ENCODE peak calls at places on chromosomes 5 and 9, in five cellular contexts. C, V, Z, W and P are unnamed samples. For H3K36me3 and H3K4me1, the result is how much of the 10 kb centered on the place peaks cover.

GRCh38 chr9:133642708-133643361 is 6.7 kb downstream of the DBH start:
- DNase-seq in Z (no peak), C (no peak), V (no peak), W (no peak), P (no peak)

GRCh38 chr5:137328418-137328937 is 170.6 kb downstream of the SPOCK1 start:
- DNase-seq in C (no peak), W (no peak), Z (no peak), V (no peak), P (no peak)

GRCh38 chr5:152142845-152143469 is 218.3 kb upstream of the GLRA1 start:
- DNase-seq in C (peak), W (peak), V (peak), Z (peak), P (peak)

GRCh38 chr5:50325237-50325832 is 115.8 kb downstream of the EMB start:
- DNase-seq in Z (peak), W (no peak), V (peak), C (no peak), P (no peak)

GRCh38 chr9:18972675-18973074 is 60.3 kb downstream of the SAXO1 start:
- DNase-seq in Z (no peak), C (no peak), W (no peak), V (no peak), P (no peak)

GRCh38 chr5:177309351-177310191 is 2.1 kb downstream of the MXD3 start:
- DNase-seq in Z (peak), C (peak), W (peak), V (peak), P (peak)

GRCh38 chr9:138097501-138097991 is 220.0 kb downstream of the CACNA1B start:
- DNase-seq in Z (no peak), V (no peak), W (peak), C (no peak), P (peak)

GRCh38 chr5:79932510-79933504 is 58.3 kb downstream of the MTX3 start:
- DNase-seq in V (no peak), Z (no peak), W (no peak), C (no peak), P (no peak)

GRCh38 chr5:116574682-116575634 is at the start of gene SEMA6A:
- DNase-seq in W (peak), V (peak), Z (peak), C (peak), P (peak)

GRCh38 chr5:177116631-177117373 is 16.8 kb upstream of the NSD1 start:
- DNase-seq in V (peak), Z (no peak), C (peak), W (peak), P (peak)

GRCh38 chr5:167708449-167708848 is 583.0 kb upstream of the WWC1 start:
- DNase-seq in V (no peak), C (no peak), W (no peak), Z (no peak), P (no peak)

GRCh38 chr9:117076571-117077300 is 338.1 kb downstream of the ASTN2 start:
- DNase-seq in C (no peak), V (no peak), W (no peak), Z (no peak), P (no peak)

GRCh38 chr9:36995927-36996471 is 38.1 kb downstream of the PAX5 start:
- DNase-seq in C (peak), W (peak), Z (peak), V (peak), P (peak)

GRCh38 chr5:173093597-173093996 is 37.4 kb downstream of the CREBRF start:
- DNase-seq in W (no peak), V (peak), Z (no peak), C (peak), P (no peak)

GRCh38 chr5:60945760-60946253 is 802 bp downstream of the NDUFAF2 start:
- DNase-seq in Z (peak), V (peak), C (no peak), W (no peak), P (peak)

GRCh38 chr5:6759401-6759800 is 46.2 kb downstream of the TENT4A start:
- DNase-seq in W (no peak), C (no peak), Z (no peak), V (peak), P (no peak)

GRCh38 chr9:14156046-14156445 is 157.9 kb downstream of the NFIB start:
- DNase-seq in W (no peak), V (no peak), C (no peak), Z (peak), P (no peak)

GRCh38 chr9:76621011-76621410 is 143.2 kb upstream of the PCA3 start:
- DNase-seq in V (no peak), W (no peak), C (no peak), Z (no peak), P (no peak)

GRCh38 chr5:60102961-60103683 is 209.6 kb upstream of the PDE4D start:
- DNase-seq in W (no peak), Z (no peak), V (no peak), C (no peak), P (no peak)

GRCh38 chr9:93678199-93679019 is 102.0 kb downstream of the PHF2 start:
- DNase-seq in V (no peak), Z (no peak), C (no peak), W (peak), P (peak)

GRCh38 chr5:176545737-176546509 is 3.2 kb upstream of the CDHR2 start:
- DNase-seq in Z (no peak), C (peak), V (no peak), W (no peak), P (no peak)

DNA sequence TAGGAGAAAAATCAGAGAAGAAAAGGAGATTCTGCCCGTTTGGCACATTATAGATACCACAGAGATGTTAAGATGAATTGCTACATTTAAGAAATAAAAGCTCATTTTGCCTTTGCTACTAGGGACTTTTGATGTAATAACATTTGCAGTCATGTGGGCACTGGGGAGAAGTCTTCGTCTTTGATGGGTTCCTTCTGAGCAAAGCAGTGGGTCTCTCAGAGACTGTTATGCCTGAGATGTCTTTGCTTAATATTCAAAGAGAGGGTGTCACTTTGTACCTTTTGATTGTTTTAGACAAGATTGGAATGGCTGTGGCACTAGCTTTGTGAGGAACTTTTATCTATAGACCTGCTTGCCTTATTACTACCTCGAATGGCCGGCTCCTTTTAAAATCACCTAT is 25.0 kb downstream of the SLC25A25 start:
- DNase-seq in V (no peak), W (no peak), Z (no peak), C (no peak), P (no peak)
- H3K4me3 ChIP-seq in V (no peak), W (no peak), Z (no peak), C (no peak), P (no peak)

GRCh38 chr9:136467766-136468165 is 15.1 kb downstream of the SEC16A start:
- DNase-seq in V (no peak), W (no peak), Z (no peak), C (no peak), P (no peak)
- H3K36me3 ChIP-seq in V (half or more), W (half or more), Z (under half), C (under half), P (under half)

GRCh38 chr9:121651295-121652036 is at the start of gene DAB2IP:
- DNase-seq in W (peak), C (peak), V (peak), Z (no peak), P (peak)
- H3K4me1 ChIP-seq in W (under half), C (under half), V (under half), Z (under half), P (under half)

GRCh38 chr9:33289501-33289900 is 815 bp upstream of the NFX1 start:
- DNase-seq in W (peak), V (peak), Z (no peak), C (peak), P (no peak)
- H3K4me3 ChIP-seq in W (peak), V (peak), Z (peak), C (peak), P (peak)

GRCh38 chr5:1507961-1508678 is 15.6 kb downstream of the LPCAT1 start:
- DNase-seq in C (peak), V (no peak), W (peak), Z (no peak), P (no peak)
- H3K36me3 ChIP-seq in C (under half), V (under half), W (under half), Z (under half), P (under half)

GRCh38 chr9:99921875-99922710 is 15.6 kb downstream of the STX17 start:
- DNase-seq in Z (no peak), W (no peak), V (no peak), C (no peak), P (no peak)
- H3K4me1 ChIP-seq in Z (under half), W (under half), V (under half), C (under half), P (under half)